ENCODE peak calls at places on chromosomes 16 and 17, in seven cellular contexts. One of them, this sample, is unnamed.

GRCh38 chr16:82344157-82344556 is 174.1 kb upstream of the MPHOSPH6 start:
- DNase-seq in Caco-2: no peak
- DNase-seq in ovary: no peak
- DNase-seq in gastrocnemius medialis: no peak
- DNase-seq in kidney: no peak
- DNase-seq in mammary epithelial cell: no peak
- DNase-seq in B cell: no peak
- DNase-seq in this sample: no peak

GRCh38 chr17:73623247-73623646 is 21.0 kb downstream of the SDK2 start:
- DNase-seq in Caco-2: no peak
- DNase-seq in ovary: no peak
- DNase-seq in gastrocnemius medialis: no peak
- DNase-seq in kidney: no peak
- DNase-seq in mammary epithelial cell: no peak
- DNase-seq in B cell: no peak
- DNase-seq in this sample: no peak

GRCh38 chr16:50622643-50623369 is 58.3 kb downstream of the SNX20 start:
- DNase-seq in Caco-2: no peak
- DNase-seq in ovary: no peak
- DNase-seq in gastrocnemius medialis: no peak
- DNase-seq in kidney: no peak
- DNase-seq in mammary epithelial cell: no peak
- DNase-seq in B cell: no peak
- DNase-seq in this sample: no peak

GRCh38 chr17:67532326-67532871 is 155.3 kb downstream of the PITPNC1 start:
- DNase-seq in Caco-2: no peak
- DNase-seq in ovary: no peak
- DNase-seq in gastrocnemius medialis: no peak
- DNase-seq in kidney: no peak
- DNase-seq in mammary epithelial cell: no peak
- DNase-seq in B cell: no peak
- DNase-seq in this sample: no peak

GRCh38 chr17:46869296-46869695 is 17.9 kb downstream of the WNT9B start:
- DNase-seq in Caco-2: no peak
- DNase-seq in ovary: no peak
- DNase-seq in gastrocnemius medialis: no peak
- DNase-seq in kidney: peak; percentile 27
- DNase-seq in mammary epithelial cell: no peak
- DNase-seq in B cell: no peak
- DNase-seq in this sample: no peak

GRCh38 chr17:30990458-30990857 is 19.6 kb downstream of the RNF135 start:
- DNase-seq in Caco-2: no peak
- DNase-seq in ovary: no peak
- DNase-seq in gastrocnemius medialis: no peak
- DNase-seq in kidney: no peak
- DNase-seq in mammary epithelial cell: no peak
- DNase-seq in B cell: no peak
- DNase-seq in this sample: no peak

GRCh38 chr17:42276609-42277341 is 584 bp upstream of the STAT5B start:
- DNase-seq in Caco-2: no peak
- DNase-seq in ovary: peak; percentile 84
- DNase-seq in gastrocnemius medialis: peak; percentile 74
- DNase-seq in kidney: peak; percentile 89
- DNase-seq in mammary epithelial cell: peak; percentile 65
- DNase-seq in B cell: no peak
- DNase-seq in this sample: peak; percentile 38

GRCh38 chr16:56800355-56800754 is 64.7 kb upstream of the SLC12A3 start:
- DNase-seq in Caco-2: peak; percentile 56
- DNase-seq in ovary: no peak
- DNase-seq in gastrocnemius medialis: no peak
- DNase-seq in kidney: no peak
- DNase-seq in mammary epithelial cell: no peak
- DNase-seq in B cell: no peak
- DNase-seq in this sample: no peak

GRCh38 chr16:47424846-47425245 is 36.0 kb downstream of the ITFG1 start:
- DNase-seq in Caco-2: peak; percentile 40
- DNase-seq in ovary: no peak
- DNase-seq in gastrocnemius medialis: no peak
- DNase-seq in kidney: no peak
- DNase-seq in mammary epithelial cell: no peak
- DNase-seq in B cell: no peak
- DNase-seq in this sample: peak; percentile 12

GRCh38 chr17:49471089-49471683 is 23.9 kb upstream of the NGFR start:
- DNase-seq in Caco-2: no peak
- DNase-seq in ovary: no peak
- DNase-seq in gastrocnemius medialis: peak; percentile 51
- DNase-seq in kidney: no peak
- DNase-seq in mammary epithelial cell: no peak
- DNase-seq in B cell: no peak
- DNase-seq in this sample: peak; percentile 23

GRCh38 chr17:63830904-63831491 is 3.5 kb upstream of the FTSJ3 start:
- DNase-seq in Caco-2: no peak
- DNase-seq in ovary: no peak
- DNase-seq in gastrocnemius medialis: no peak
- DNase-seq in kidney: peak; percentile 61
- DNase-seq in mammary epithelial cell: no peak
- DNase-seq in B cell: no peak
- DNase-seq in this sample: no peak

GRCh38 chr16:85303354-85303883 is 191.1 kb upstream of the CIBAR2 start:
- DNase-seq in Caco-2: no peak
- DNase-seq in ovary: peak; percentile 64
- DNase-seq in gastrocnemius medialis: no peak
- DNase-seq in kidney: no peak
- DNase-seq in mammary epithelial cell: peak; percentile 16
- DNase-seq in B cell: peak; percentile 87
- DNase-seq in this sample: peak; percentile 73
- TF ChIP-seq CTCF in Caco-2: peak; percentile 62
- TF ChIP-seq CTCF in ovary: peak; percentile 46
- TF ChIP-seq CTCF in gastrocnemius medialis: peak; percentile 67
- TF ChIP-seq CTCF in kidney: peak; percentile 74
- TF ChIP-seq CTCF in mammary epithelial cell: peak; percentile 66
- TF ChIP-seq CTCF in B cell: peak; percentile 98
- TF ChIP-seq CTCF in this sample: peak; percentile 96

GRCh38 chr17:45782889-45783592 is 1.1 kb upstream of the CRHR1 start:
- DNase-seq in Caco-2: no peak
- DNase-seq in ovary: no peak
- DNase-seq in gastrocnemius medialis: no peak
- DNase-seq in kidney: no peak
- DNase-seq in mammary epithelial cell: no peak
- DNase-seq in B cell: peak; percentile 35
- DNase-seq in this sample: peak; percentile 73
- TF ChIP-seq CTCF in Caco-2: peak; percentile 30
- TF ChIP-seq CTCF in ovary: no peak
- TF ChIP-seq CTCF in gastrocnemius medialis: peak; percentile 19
- TF ChIP-seq CTCF in kidney: peak; percentile 12
- TF ChIP-seq CTCF in mammary epithelial cell: no peak
- TF ChIP-seq CTCF in B cell: no peak
- TF ChIP-seq CTCF in this sample: peak; percentile 78

GRCh38 chr17:163514-164103 is 17.8 kb downstream of the DOC2B start:
- DNase-seq in Caco-2: no peak
- DNase-seq in ovary: no peak
- DNase-seq in gastrocnemius medialis: no peak
- DNase-seq in kidney: no peak
- DNase-seq in mammary epithelial cell: peak; percentile 20
- DNase-seq in B cell: no peak
- DNase-seq in this sample: no peak
- TF ChIP-seq CTCF in Caco-2: peak; percentile 13
- TF ChIP-seq CTCF in ovary: no peak
- TF ChIP-seq CTCF in gastrocnemius medialis: no peak
- TF ChIP-seq CTCF in kidney: no peak
- TF ChIP-seq CTCF in mammary epithelial cell: no peak
- TF ChIP-seq CTCF in B cell: no peak
- TF ChIP-seq CTCF in this sample: peak; percentile 49

DNA sequence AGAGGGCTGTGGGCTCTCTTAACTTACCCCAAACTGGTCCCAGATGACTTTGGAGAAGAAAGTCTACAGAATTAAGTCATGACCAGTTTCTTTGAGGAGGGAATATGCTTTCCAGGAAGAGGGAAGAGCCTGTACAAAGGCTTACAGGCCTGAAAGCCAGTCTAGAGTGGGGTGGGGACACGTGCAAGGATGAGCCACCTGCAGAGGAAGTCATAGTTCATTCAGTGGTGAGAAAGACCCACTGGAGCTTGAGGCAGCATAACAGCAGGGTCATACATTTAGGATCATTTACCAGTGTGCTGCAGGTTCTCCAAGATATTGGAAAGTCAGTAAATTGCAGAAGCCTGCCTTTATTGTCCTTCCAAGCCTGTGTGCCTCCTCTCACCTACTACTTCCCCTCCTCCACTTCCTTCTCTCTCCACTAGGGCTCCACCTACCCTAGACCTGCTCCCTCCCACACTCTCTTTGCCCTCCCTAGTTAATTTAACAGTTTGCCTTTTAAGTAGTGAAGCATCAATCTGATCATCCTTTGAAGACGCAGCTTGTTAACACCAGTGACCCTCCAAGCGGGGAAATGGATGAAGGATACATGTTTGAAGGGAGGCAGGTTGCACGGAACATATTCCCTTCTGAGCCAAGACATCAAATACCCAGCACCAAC is 40.2 kb downstream of the CDRT15 start:
- DNase-seq in Caco-2: no peak
- DNase-seq in ovary: no peak
- DNase-seq in gastrocnemius medialis: no peak
- DNase-seq in kidney: no peak
- DNase-seq in mammary epithelial cell: no peak
- DNase-seq in B cell: no peak
- DNase-seq in this sample: no peak
- TF ChIP-seq CTCF in Caco-2: no peak
- TF ChIP-seq CTCF in ovary: no peak
- TF ChIP-seq CTCF in gastrocnemius medialis: no peak
- TF ChIP-seq CTCF in kidney: no peak
- TF ChIP-seq CTCF in mammary epithelial cell: peak; percentile 14
- TF ChIP-seq CTCF in B cell: peak; percentile 26
- TF ChIP-seq CTCF in this sample: peak; percentile 44

GRCh38 chr16:11032922-11033291 is 88.5 kb downstream of the CLEC16A start:
- DNase-seq in Caco-2: no peak
- DNase-seq in ovary: no peak
- DNase-seq in gastrocnemius medialis: peak; percentile 75
- DNase-seq in kidney: no peak
- DNase-seq in mammary epithelial cell: no peak
- DNase-seq in B cell: no peak
- DNase-seq in this sample: no peak

GRCh38 chr16:11032000-11032921 is 87.9 kb downstream of the CLEC16A start:
- DNase-seq in Caco-2: no peak
- DNase-seq in ovary: no peak
- DNase-seq in gastrocnemius medialis: no peak
- DNase-seq in kidney: no peak
- DNase-seq in mammary epithelial cell: peak; percentile 23
- DNase-seq in B cell: no peak
- DNase-seq in this sample: no peak

GRCh38 chr16:11035096-11035495 is 90.7 kb downstream of the CLEC16A start:
- DNase-seq in Caco-2: no peak
- DNase-seq in ovary: no peak
- DNase-seq in gastrocnemius medialis: no peak
- DNase-seq in kidney: no peak
- DNase-seq in mammary epithelial cell: no peak
- DNase-seq in B cell: no peak
- DNase-seq in this sample: no peak

GRCh38 chr16:11034481-11034931 is 90.1 kb downstream of the CLEC16A start:
- DNase-seq in Caco-2: no peak
- DNase-seq in ovary: no peak
- DNase-seq in gastrocnemius medialis: peak; percentile 36
- DNase-seq in kidney: no peak
- DNase-seq in mammary epithelial cell: no peak
- DNase-seq in B cell: no peak
- DNase-seq in this sample: no peak

DNA sequence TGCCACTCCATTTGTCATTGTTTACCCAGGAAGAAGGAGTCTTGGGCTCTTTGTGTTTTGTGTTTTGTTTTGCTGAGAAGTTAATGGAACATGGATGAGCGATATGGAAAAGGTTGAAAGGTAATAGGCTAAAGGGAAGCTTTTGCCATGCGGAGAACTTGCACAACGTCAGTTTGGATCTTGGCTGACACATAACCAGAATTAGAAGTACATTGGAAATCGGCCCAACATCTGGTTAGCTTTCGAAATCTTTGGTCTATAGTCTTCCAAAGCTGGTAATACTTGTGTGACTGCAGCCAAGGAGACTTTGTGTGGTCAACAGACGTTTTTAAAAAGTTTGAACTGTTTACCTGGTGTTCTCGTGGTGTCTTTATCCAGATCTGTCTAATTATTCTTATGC is 89.6 kb downstream of the CLEC16A start:
- DNase-seq in Caco-2: no peak
- DNase-seq in ovary: no peak
- DNase-seq in gastrocnemius medialis: peak; percentile 58
- DNase-seq in kidney: no peak
- DNase-seq in mammary epithelial cell: peak; percentile 30
- DNase-seq in B cell: no peak
- DNase-seq in this sample: no peak
- TF ChIP-seq CTCF in Caco-2: no peak
- TF ChIP-seq CTCF in ovary: no peak
- TF ChIP-seq CTCF in gastrocnemius medialis: no peak
- TF ChIP-seq CTCF in kidney: no peak
- TF ChIP-seq CTCF in mammary epithelial cell: no peak
- TF ChIP-seq CTCF in B cell: no peak
- TF ChIP-seq CTCF in this sample: no peak

This sample was measured in neural crest cell.